ENCODE peak calls at places on chromosomes 16 and 17, in ten cellular contexts. V, Z, R, K, E, H, F, M, C and O are unnamed samples.

GRCh38 chr17:77908501-77908900 is 50.0 kb upstream of the TNRC6C start:
- DNase-seq in V (no peak), Z (no peak), R (no peak), K (no peak), E (no peak), H (no peak), F (no peak), M (no peak), C (no peak), O (no peak)

GRCh38 chr16:56113223-56113622 is 78.1 kb upstream of the GNAO1 start:
- DNase-seq in V (no peak), Z (no peak), R (no peak), K (no peak), E (no peak), H (no peak), F (no peak), M (no peak), C (no peak), O (no peak)

GRCh38 chr17:17453088-17453487 is 23.7 kb upstream of the MED9 start:
- DNase-seq in V (no peak), Z (no peak), R (no peak), K (no peak), E (no peak), H (no peak), F (no peak), M (no peak), C (peak), O (no peak)

GRCh38 chr16:78183886-78184553 is 84.6 kb downstream of the WWOX start:
- DNase-seq in V (no peak), Z (no peak), R (no peak), K (no peak), E (no peak), H (no peak), F (no peak), M (peak), C (no peak), O (no peak)

GRCh38 chr17:79361221-79361734 is 249.6 kb downstream of the RBFOX3 start:
- DNase-seq in V (no peak), Z (no peak), R (no peak), K (no peak), E (no peak), H (no peak), F (no peak), M (no peak), C (no peak), O (no peak)

GRCh38 chr16:81265052-81265451 is 26.6 kb downstream of the BCO1 start:
- DNase-seq in V (no peak), Z (no peak), R (no peak), K (no peak), E (no peak), H (no peak), F (no peak), M (no peak), C (no peak), O (no peak)

GRCh38 chr17:75980188-75981018 is 1.4 kb downstream of the TEN1 start:
- DNase-seq in V (no peak), Z (no peak), R (no peak), K (no peak), E (peak), H (no peak), F (no peak), M (no peak), C (peak), O (no peak)

GRCh38 chr17:44830359-44831269 is 527 bp upstream of the GJC1 start:
- DNase-seq in V (peak), Z (peak), R (no peak), K (peak), E (peak), H (no peak), F (no peak), M (no peak), C (no peak), O (no peak)

GRCh38 chr17:57782051-57782490 is 37.0 kb upstream of the CCDC182 start:
- DNase-seq in V (peak), Z (no peak), R (no peak), K (peak), E (no peak), H (no peak), F (no peak), M (no peak), C (no peak), O (no peak)

GRCh38 chr16:65120811-65121721 is 797 bp downstream of the CDH11 start:
- DNase-seq in V (no peak), Z (no peak), R (no peak), K (peak), E (no peak), H (no peak), F (no peak), M (no peak), C (no peak), O (no peak)

GRCh38 chr17:48854774-48855476 is 24.1 kb downstream of the CALCOCO2 start:
- DNase-seq in V (no peak), Z (no peak), R (no peak), K (no peak), E (no peak), H (no peak), F (no peak), M (no peak), C (no peak), O (no peak)

GRCh38 chr16:57985204-57986121 is 14.5 kb upstream of the CNGB1 start:
- DNase-seq in V (no peak), Z (no peak), R (no peak), K (peak), E (no peak), H (no peak), F (no peak), M (no peak), C (no peak), O (no peak)